ENCODE peak calls at places on chromosome 11, in eight cellular contexts. I is transverse colon, S is right lobe of liver, P is endodermal cell, W is left ventricle myocardium inferior, Q is spleen, X is mesenchymal stem cell, Y is iPS DF 6.9. B is an unnamed sample. For H3K4me1, the result is how much of the 10 kb centered on the place peaks cover.

GRCh38 chr11:31114437-31114836 is 255.1 kb downstream of the DCDC1 start:
- DNase-seq in I (no peak), S (no peak), P (no peak), W (no peak), Q (no peak), X (no peak), Y (no peak), B (no peak)

GRCh38 chr11:34916810-34917780 is 677 bp downstream of the PDHX start:
- DNase-seq in I (no peak), S (no peak), P (no peak), W (no peak), Q (no peak), X (no peak), Y (no peak), B (no peak)

GRCh38 chr11:12105471-12105870 is 4.9 kb upstream of the MICAL2 start:
- DNase-seq in I (no peak), S (no peak), P (no peak), W (no peak), Q (no peak), X (no peak), Y (no peak), B (peak)

GRCh38 chr11:34050536-34050935 is 995 bp upstream of the CAPRIN1 start:
- DNase-seq in I (no peak), S (no peak), P (no peak), W (no peak), Q (no peak), X (peak), Y (no peak), B (no peak)

GRCh38 chr11:47349521-47350095 is 2.9 kb downstream of the MYBPC3 start:
- DNase-seq in I (no peak), S (peak), P (no peak), W (no peak), Q (no peak), X (no peak), Y (no peak), B (no peak)

GRCh38 chr11:23192256-23192655 is 332.0 kb upstream of the CCDC179 start:
- DNase-seq in I (no peak), S (no peak), P (no peak), W (no peak), Q (no peak), X (no peak), Y (no peak), B (no peak)

GRCh38 chr11:131254254-131254653 is 116.2 kb upstream of the NTM start:
- DNase-seq in I (no peak), S (no peak), P (peak), W (no peak), Q (no peak), X (no peak), Y (peak), B (no peak)

GRCh38 chr11:87019582-87020271 is 18.0 kb upstream of the TMEM135 start:
- DNase-seq in I (no peak), S (no peak), P (no peak), W (no peak), Q (no peak), X (peak), Y (no peak), B (no peak)

GRCh38 chr11:10785146-10785474 is 23.6 kb downstream of the EIF4G2 start:
- DNase-seq in I (no peak), S (no peak), P (no peak), W (no peak), Q (no peak), X (no peak), Y (no peak), B (no peak)

GRCh38 chr11:130606181-130606580 is 157.7 kb downstream of the ADAMTS15 start:
- DNase-seq in I (no peak), S (no peak), P (no peak), W (no peak), Q (no peak), X (no peak), Y (no peak), B (no peak)

GRCh38 chr11:47004595-47005033 is 68.1 kb downstream of the CSTPP1 start:
- DNase-seq in I (peak), S (peak), P (no peak), W (peak), Q (no peak), X (peak), Y (no peak), B (peak)

GRCh38 chr11:43797866-43798265 is 82.8 kb upstream of the ALKBH3 start:
- DNase-seq in I (no peak), S (no peak), P (no peak), W (no peak), Q (no peak), X (no peak), Y (no peak), B (no peak)

GRCh38 chr11:133726576-133726975 is 118.7 kb downstream of the SPATA19 start:
- DNase-seq in I (no peak), S (no peak), P (no peak), W (no peak), Q (no peak), X (no peak), Y (no peak), B (no peak)

GRCh38 chr11:131633978-131634377 is 263.6 kb downstream of the NTM start:
- DNase-seq in I (no peak), S (no peak), P (no peak), W (no peak), Q (no peak), X (no peak), Y (no peak), B (no peak)

GRCh38 chr11:6418199-6418957 is 516 bp downstream of the APBB1 start:
- DNase-seq in I (peak), S (no peak), P (peak), W (peak), Q (peak), X (no peak), Y (no peak), B (no peak)

GRCh38 chr11:104256525-104256924 is 92.6 kb upstream of the PDGFD start:
- DNase-seq in I (no peak), S (no peak), P (no peak), W (no peak), Q (no peak), X (peak), Y (no peak), B (no peak)

GRCh38 chr11:76210920-76211851 is 4.9 kb upstream of the WNT11 start:
- DNase-seq in I (peak), S (no peak), P (peak), W (no peak), Q (no peak), X (no peak), Y (no peak), B (no peak)

GRCh38 chr11:116427903-116428637 is 344.7 kb downstream of the BUD13 start:
- DNase-seq in I (no peak), S (no peak), P (no peak), W (no peak), Q (no peak), X (no peak), Y (no peak), B (no peak)

GRCh38 chr11:16776716-16777115 is 38.3 kb downstream of the C11orf58 start:
- DNase-seq in I (no peak), S (no peak), P (no peak), W (no peak), Q (no peak), X (no peak), Y (no peak), B (peak)

GRCh38 chr11:124751741-124752470 is at the start of gene VSIG2:
- DNase-seq in I (peak), S (no peak), P (peak), W (no peak), Q (peak), X (no peak), Y (no peak), B (no peak)

GRCh38 chr11:31361743-31362142 is 7.8 kb downstream of the DCDC1 start:
- DNase-seq in I (no peak), S (no peak), P (no peak), W (no peak), Q (no peak), X (no peak), Y (no peak), B (no peak)

GRCh38 chr11:80432051-80432450 is 991.2 kb upstream of the TENM4 start:
- DNase-seq in I (no peak), S (no peak), P (no peak), W (no peak), Q (no peak), X (no peak), Y (no peak), B (no peak)

GRCh38 chr11:5966958-5967357 is 1.3 kb downstream of the OR56A5 start:
- DNase-seq in I (no peak), S (no peak), P (no peak), W (no peak), Q (no peak), X (no peak), Y (no peak), B (no peak)

GRCh38 chr11:13965337-13965736 is 2.8 kb downstream of the SPON1 start:
- DNase-seq in I (peak), S (peak), P (peak), W (no peak), Q (no peak), X (no peak), Y (no peak), B (no peak)

GRCh38 chr11:122491486-122491885 is 164.0 kb upstream of the UBASH3B start:
- DNase-seq in I (no peak), S (no peak), P (no peak), W (no peak), Q (no peak), X (no peak), Y (no peak), B (no peak)

GRCh38 chr11:17354070-17354924 is 2.7 kb downstream of the NCR3LG1 start:
- DNase-seq in I (peak), S (peak), P (peak), W (no peak), Q (no peak), X (peak), Y (no peak), B (peak)

GRCh38 chr11:32704775-32705174 is 89.7 kb downstream of the CCDC73 start:
- DNase-seq in I (no peak), S (no peak), P (no peak), W (no peak), Q (no peak), X (no peak), Y (no peak), B (no peak)

GRCh38 chr11:133476570-133477262 is 55.6 kb downstream of the OPCML start:
- DNase-seq in I (no peak), S (no peak), P (peak), W (no peak), Q (no peak), X (no peak), Y (peak), B (no peak)

GRCh38 chr11:31919175-31919574 is 108.1 kb upstream of the PAX6 start:
- DNase-seq in I (no peak), S (no peak), P (no peak), W (no peak), Q (no peak), X (no peak), Y (no peak), B (no peak)

GRCh38 chr11:702731-703461 is 3.1 kb upstream of the EPS8L2 start:
- DNase-seq in I (peak), S (peak), P (no peak), W (no peak), Q (peak), X (no peak), Y (no peak), B (peak)
- H3K4me3 ChIP-seq in I (no peak), S (no peak), P (no peak), W (no peak), Q (no peak), X (no peak), Y (no peak), B (no peak)

GRCh38 chr11:119376197-119376847 is 5.2 kb downstream of the USP2 start:
- DNase-seq in I (no peak), S (peak), P (peak), W (peak), Q (no peak), X (no peak), Y (no peak), B (no peak)
- H3K4me1 ChIP-seq in I (under half), S (under half), P (half or more), W (half or more), Q (under half), X (under half), Y (under half), B (half or more)

DNA sequence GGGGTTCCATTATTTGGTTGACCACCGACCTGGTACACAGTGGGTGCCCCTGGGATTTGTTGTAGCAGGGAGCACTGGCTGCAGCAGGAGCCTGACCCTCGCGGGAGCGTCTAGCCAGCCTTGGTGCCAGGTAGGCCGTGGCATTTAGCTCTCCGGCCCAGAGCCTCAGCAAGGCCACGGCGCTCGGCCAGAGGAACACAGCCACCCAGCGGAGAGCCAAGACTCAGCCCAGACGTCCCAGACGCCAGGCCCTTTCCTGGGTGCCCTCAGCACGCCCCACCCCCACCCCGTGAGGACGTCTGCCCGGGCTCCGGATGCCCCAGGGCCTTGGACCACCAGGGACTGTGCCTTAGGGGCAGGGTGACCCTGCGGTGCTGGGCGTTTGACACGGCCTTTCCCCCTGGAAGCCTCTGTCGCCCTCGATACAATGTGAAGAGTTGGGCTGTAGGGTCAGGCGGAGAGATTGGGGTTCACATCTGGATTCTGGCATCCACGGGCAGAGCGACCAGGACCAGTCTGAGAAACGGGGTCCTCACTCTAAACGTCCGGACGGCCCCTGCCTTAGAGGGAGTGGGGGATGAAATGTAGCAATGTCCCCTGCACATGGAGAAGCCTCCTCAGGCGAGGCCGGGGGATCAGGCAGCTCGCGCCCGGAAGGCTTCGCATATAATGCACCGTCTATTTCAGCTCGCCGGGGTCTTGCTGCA is 99.2 kb upstream of the FGF3 start:
- DNase-seq in I (peak), S (peak), P (peak), W (peak), Q (no peak), X (no peak), Y (no peak), B (peak)
- H3K27ac ChIP-seq in I (no peak), S (no peak), P (no peak), W (peak), Q (no peak), X (no peak), Y (no peak), B (peak)

GRCh38 chr11:66336234-66337102 is at the start of gene RIN1:
- DNase-seq in I (peak), S (no peak), P (peak), W (no peak), Q (peak), X (peak), Y (no peak), B (peak)
- H3K4me3 ChIP-seq in I (peak), S (peak), P (peak), W (peak), Q (peak), X (peak), Y (peak), B (peak)

DNA sequence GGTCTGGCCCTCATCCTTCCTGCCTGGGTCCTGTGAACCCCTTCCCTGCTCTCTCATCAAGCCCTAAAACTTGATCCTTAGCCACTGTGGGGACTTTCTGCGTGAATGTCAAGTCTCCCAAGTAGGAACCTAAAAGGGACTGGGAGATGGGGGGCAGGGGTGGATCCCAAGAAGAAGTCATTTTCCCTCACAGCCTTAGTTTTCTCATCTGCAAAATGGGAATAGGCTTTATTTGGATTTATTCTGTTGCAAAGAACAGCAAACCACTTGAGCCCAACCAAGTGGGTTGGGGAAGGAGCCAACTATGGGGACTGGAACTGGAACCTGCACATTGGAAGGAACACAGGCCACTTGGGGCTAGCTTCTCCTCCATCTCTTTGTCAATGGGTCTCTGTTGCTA is 36.8 kb downstream of the NEU3 start:
- DNase-seq in I (no peak), S (no peak), P (peak), W (no peak), Q (no peak), X (no peak), Y (no peak), B (no peak)
- H3K4me1 ChIP-seq in I (under half), S (under half), P (under half), W (under half), Q (under half), X (under half), Y (under half), B (under half)

GRCh38 chr11:96332236-96332761 is 10.7 kb downstream of the MAML2 start:
- DNase-seq in I (no peak), S (no peak), P (peak), W (no peak), Q (no peak), X (peak), Y (no peak), B (no peak)
- H3K27ac ChIP-seq in I (peak), S (peak), P (peak), W (peak), Q (no peak), X (peak), Y (no peak), B (peak)

GRCh38 chr11:65562788-65563187 is 4.6 kb upstream of the LTBP3 start:
- DNase-seq in I (no peak), S (no peak), P (no peak), W (no peak), Q (no peak), X (no peak), Y (no peak), B (no peak)
- H3K4me3 ChIP-seq in I (no peak), S (no peak), P (no peak), W (no peak), Q (no peak), X (no peak), Y (no peak), B (no peak)

GRCh38 chr11:68528630-68529029 is 68.1 kb downstream of the PPP6R3 start:
- DNase-seq in I (peak), S (no peak), P (no peak), W (no peak), Q (no peak), X (peak), Y (no peak), B (no peak)

GRCh38 chr11:68525930-68526329 is 65.4 kb downstream of the PPP6R3 start:
- DNase-seq in I (no peak), S (no peak), P (no peak), W (no peak), Q (no peak), X (no peak), Y (no peak), B (no peak)

GRCh38 chr11:68524681-68525080 is 64.1 kb downstream of the PPP6R3 start:
- DNase-seq in I (no peak), S (no peak), P (no peak), W (no peak), Q (no peak), X (no peak), Y (no peak), B (no peak)

GRCh38 chr11:68525320-68525719 is 64.8 kb downstream of the PPP6R3 start:
- DNase-seq in I (no peak), S (no peak), P (no peak), W (no peak), Q (no peak), X (no peak), Y (no peak), B (no peak)

GRCh38 chr11:68527585-68527984 is 67.0 kb downstream of the PPP6R3 start:
- DNase-seq in I (no peak), S (no peak), P (no peak), W (no peak), Q (no peak), X (no peak), Y (no peak), B (no peak)
- H3K4me1 ChIP-seq in I (half or more), S (under half), P (under half), W (half or more), Q (under half), X (under half), Y (under half), B (under half)